ENCODE peak calls at places on chromosomes 11 and 22, in nine cellular contexts. O is aorta, M is left ventricle myocardium inferior, J is Karpas-422, V is suprapubic skin, Z is lower lobe of right lung, T is adrenal gland, R is pancreas, D is tibial artery. K is an unnamed sample.
A peak's percentile ranks its signal among the peaks of the same experiment; 100 is the strongest.

GRCh38 chr11:86802601-86803051 is 2.3 kb downstream of the PRSS23 start:
- DNase-seq in O (no peak), M (no peak), J (peak; percentile 82), V (no peak), Z (no peak), T (peak; percentile 47), R (no peak), D (no peak), K (peak; percentile 56)

GRCh38 chr11:125257185-125257584 is 92.6 kb downstream of the PKNOX2 start:
- DNase-seq in O (no peak), M (no peak), J (no peak), V (no peak), Z (no peak), T (no peak), R (no peak), D (no peak), K (no peak)

GRCh38 chr22:37905534-37906363 is at the start of gene MICALL1:
- DNase-seq in O (peak; percentile 90), M (peak; percentile 76), J (peak; percentile 88), V (no peak), Z (peak; percentile 84), T (peak; percentile 78), R (peak; percentile 83), D (peak; percentile 83), K (peak; percentile 69)

GRCh38 chr22:36467946-36468345 is 13.5 kb downstream of the TXN2 start:
- DNase-seq in O (peak; percentile 84), M (peak; percentile 48), J (no peak), V (no peak), Z (no peak), T (no peak), R (no peak), D (peak; percentile 73), K (no peak)

GRCh38 chr11:70251583-70252285 is 18.8 kb upstream of the PPFIA1 start:
- DNase-seq in O (peak; percentile 82), M (no peak), J (no peak), V (no peak), Z (no peak), T (no peak), R (no peak), D (no peak), K (no peak)

GRCh38 chr11:58179648-58180047 is 9.2 kb upstream of the OR9Q2 start:
- DNase-seq in O (no peak), M (peak; percentile 13), J (no peak), V (no peak), Z (peak; percentile 42), T (peak; percentile 1), R (peak; percentile 23), D (no peak), K (no peak)

GRCh38 chr11:34192481-34193401 is 87.3 kb downstream of the NAT10 start:
- DNase-seq in O (peak; percentile 90), M (peak; percentile 62), J (no peak), V (no peak), Z (no peak), T (peak; percentile 84), R (no peak), D (peak; percentile 87), K (peak; percentile 50)

GRCh38 chr22:32572741-32573140 is 98.1 kb downstream of the FBXO7 start:
- DNase-seq in O (no peak), M (no peak), J (no peak), V (peak; percentile 41), Z (no peak), T (no peak), R (no peak), D (no peak), K (no peak)

GRCh38 chr11:2554338-2555240 is 109.8 kb downstream of the KCNQ1 start:
- DNase-seq in O (peak; percentile 35), M (peak; percentile 11), J (no peak), V (no peak), Z (peak; percentile 45), T (no peak), R (no peak), D (peak; percentile 38), K (no peak)

GRCh38 chr11:848988-849824 is 6.6 kb downstream of the TSPAN4 start:
- DNase-seq in O (no peak), M (no peak), J (peak; percentile 72), V (no peak), Z (no peak), T (no peak), R (no peak), D (no peak), K (no peak)

GRCh38 chr11:70399681-70400112 is 1.4 kb downstream of the CTTN start:
- DNase-seq in O (peak; percentile 96), M (peak; percentile 77), J (no peak), V (peak; percentile 87), Z (peak; percentile 78), T (peak; percentile 97), R (peak; percentile 88), D (peak; percentile 96), K (peak; percentile 92)

GRCh38 chr11:134857035-134857434 is 445.0 kb upstream of the B3GAT1 start:
- DNase-seq in O (no peak), M (no peak), J (no peak), V (no peak), Z (no peak), T (no peak), R (no peak), D (no peak), K (no peak)

GRCh38 chr11:115699733-115700132 is 195.5 kb upstream of the CADM1 start:
- DNase-seq in O (no peak), M (no peak), J (no peak), V (no peak), Z (no peak), T (no peak), R (no peak), D (no peak), K (no peak)

GRCh38 chr11:47213985-47214564 is 699 bp upstream of the DDB2 start:
- DNase-seq in O (peak; percentile 98), M (peak; percentile 90), J (peak; percentile 90), V (peak; percentile 97), Z (peak; percentile 96), T (peak; percentile 98), R (peak; percentile 94), D (peak; percentile 98), K (peak; percentile 95)
- H3K4me3 ChIP-seq in O (peak overlapping the region; percentile 58), M (peak overlapping the region; percentile 82), J (peak overlapping the region; percentile 79), V (peak overlapping the region; percentile 69), Z (peak overlapping the region; percentile 74), T (peak overlapping the region; percentile 44), R (peak overlapping the region; percentile 47), D (peak overlapping the region; percentile 65), K (peak overlapping the region; percentile 87)

GRCh38 chr22:47465809-47466208 is 703.4 kb downstream of the TBC1D22A start:
- DNase-seq in O (no peak), M (no peak), J (no peak), V (no peak), Z (no peak), T (no peak), R (no peak), D (no peak), K (no peak)
- H3K9me3 ChIP-seq in O (peaks cover 1% of the 10 kb centered on the region), M (peaks cover 35% of the 10 kb centered on the region), J (peaks cover 4% of the 10 kb centered on the region), V (no peaks in the 10 kb centered on the region), Z (peaks cover 9% of the 10 kb centered on the region), T (no peaks in the 10 kb centered on the region), R (no peaks in the 10 kb centered on the region), D (peaks cover 13% of the 10 kb centered on the region), K (no peaks in the 10 kb centered on the region)

GRCh38 chr22:30433773-30434172 is 8.2 kb downstream of the MTFP1 start:
- DNase-seq in O (no peak), M (no peak), J (no peak), V (no peak), Z (no peak), T (no peak), R (no peak), D (no peak), K (no peak)

GRCh38 chr22:30436196-30436595 is 10.6 kb downstream of the MTFP1 start:
- DNase-seq in O (peak; percentile 28), M (no peak), J (no peak), V (no peak), Z (no peak), T (no peak), R (no peak), D (no peak), K (no peak)

GRCh38 chr22:30433227-30433626 is 7.7 kb downstream of the MTFP1 start:
- DNase-seq in O (no peak), M (no peak), J (no peak), V (no peak), Z (no peak), T (no peak), R (no peak), D (no peak), K (no peak)

GRCh38 chr22:30434775-30435315 is 9.3 kb downstream of the MTFP1 start:
- DNase-seq in O (peak; percentile 9), M (no peak), J (no peak), V (no peak), Z (no peak), T (no peak), R (no peak), D (no peak), K (no peak)

GRCh38 chr22:30435674-30436126 is 10.1 kb downstream of the MTFP1 start:
- DNase-seq in O (peak; percentile 75), M (no peak), J (peak; percentile 96), V (no peak), Z (peak; percentile 54), T (peak; percentile 43), R (no peak), D (no peak), K (no peak)
- H3K4me3 ChIP-seq in O (no peak overlapping the region), M (no peak overlapping the region), J (peak overlapping the region; percentile 77), V (no peak overlapping the region), Z (no peak overlapping the region), T (no peak overlapping the region), R (no peak overlapping the region), D (no peak overlapping the region), K (no peak overlapping the region)

GRCh38 chr11:50044647-50045046 is 12.0 kb downstream of the OR4C45 start:
- DNase-seq in O (no peak), M (no peak), J (no peak), V (no peak), Z (no peak), T (no peak), R (no peak), D (no peak), K (no peak)
- H3K9me3 ChIP-seq in O (no peaks in the 10 kb centered on the region), M (no peaks in the 10 kb centered on the region), J (no peaks in the 10 kb centered on the region), V (no peaks in the 10 kb centered on the region), Z (no peaks in the 10 kb centered on the region), T (no peaks in the 10 kb centered on the region), R (no peaks in the 10 kb centered on the region), D (no peaks in the 10 kb centered on the region), K (no peaks in the 10 kb centered on the region)

GRCh38 chr11:18495268-18495667 is 31.5 kb downstream of the TSG101 start:
- DNase-seq in O (no peak), M (no peak), J (peak; percentile 53), V (no peak), Z (no peak), T (no peak), R (no peak), D (no peak), K (no peak)
- H3K4me3 ChIP-seq in O (no peak overlapping the region), M (no peak overlapping the region), J (no peak overlapping the region), V (no peak overlapping the region), Z (no peak overlapping the region), T (no peak overlapping the region), R (no peak overlapping the region), D (no peak overlapping the region), K (no peak overlapping the region)

GRCh38 chr22:48265000-48265625 is 1502.7 kb downstream of the TBC1D22A start:
- DNase-seq in O (no peak), M (no peak), J (no peak), V (peak; percentile 71), Z (no peak), T (no peak), R (no peak), D (no peak), K (no peak)
- H3K9me3 ChIP-seq in O (peaks cover 4% of the 10 kb centered on the region), M (no peaks in the 10 kb centered on the region), J (no peaks in the 10 kb centered on the region), V (no peaks in the 10 kb centered on the region), Z (no peaks in the 10 kb centered on the region), T (no peaks in the 10 kb centered on the region), R (no peaks in the 10 kb centered on the region), D (no peaks in the 10 kb centered on the region), K (no peaks in the 10 kb centered on the region)

K was measured in testis.